ENCODE peak calls at places on chromosomes 1 and 21, in four cellular contexts. One of them, this sample, is unnamed.

GRCh38 chr1:88983791-88984552 is 8.5 kb downstream of the KYAT3 start:
- DNase-seq in cardiac muscle cell: peak; percentile 51
- DNase-seq in dorsolateral prefrontal cortex: no peak
- DNase-seq in CD8-positive, alpha-beta T cell: no peak
- DNase-seq in this sample: no peak

GRCh38 chr1:240613353-240614142 is 1.6 kb upstream of the GREM2 start:
- DNase-seq in cardiac muscle cell: no peak
- DNase-seq in dorsolateral prefrontal cortex: no peak
- DNase-seq in CD8-positive, alpha-beta T cell: no peak
- DNase-seq in this sample: no peak

GRCh38 chr1:111157425-111157824 is 17.4 kb downstream of the CEPT1 start:
- DNase-seq in dorsolateral prefrontal cortex: no peak
- DNase-seq in CD8-positive, alpha-beta T cell: no peak
- DNase-seq in cardiac muscle cell: no peak
- DNase-seq in this sample: no peak

GRCh38 chr21:20999567-21000169 is 1.5 kb downstream of the NCAM2 start:
- DNase-seq in dorsolateral prefrontal cortex: no peak
- DNase-seq in cardiac muscle cell: peak; percentile 65
- DNase-seq in CD8-positive, alpha-beta T cell: no peak
- DNase-seq in this sample: no peak

GRCh38 chr1:42317308-42317707 is 17.7 kb downstream of the FOXJ3 start:
- DNase-seq in dorsolateral prefrontal cortex: no peak
- DNase-seq in CD8-positive, alpha-beta T cell: no peak
- DNase-seq in cardiac muscle cell: no peak
- DNase-seq in this sample: no peak

GRCh38 chr1:80731241-80731894 is 1069.4 kb upstream of the ADGRL2 start:
- DNase-seq in dorsolateral prefrontal cortex: no peak
- DNase-seq in CD8-positive, alpha-beta T cell: no peak
- DNase-seq in cardiac muscle cell: no peak
- DNase-seq in this sample: no peak

GRCh38 chr1:212293579-212293978 is 8.4 kb downstream of the PPP2R5A start:
- DNase-seq in dorsolateral prefrontal cortex: no peak
- DNase-seq in CD8-positive, alpha-beta T cell: no peak
- DNase-seq in cardiac muscle cell: peak; percentile 11
- DNase-seq in this sample: no peak

GRCh38 chr21:46011267-46011967 is 29.8 kb downstream of the COL6A1 start:
- DNase-seq in cardiac muscle cell: no peak
- DNase-seq in CD8-positive, alpha-beta T cell: no peak
- DNase-seq in dorsolateral prefrontal cortex: no peak
- DNase-seq in this sample: no peak

GRCh38 chr1:7528386-7529031 is 242.6 kb upstream of the VAMP3 start:
- DNase-seq in CD8-positive, alpha-beta T cell: no peak
- DNase-seq in cardiac muscle cell: no peak
- DNase-seq in dorsolateral prefrontal cortex: no peak
- DNase-seq in this sample: no peak

GRCh38 chr1:199102239-199102638 is 463.4 kb downstream of the PTPRC start:
- DNase-seq in dorsolateral prefrontal cortex: no peak
- DNase-seq in CD8-positive, alpha-beta T cell: no peak
- DNase-seq in cardiac muscle cell: no peak
- DNase-seq in this sample: no peak

GRCh38 chr1:67019600-67020136 is 34.3 kb downstream of the SLC35D1 start:
- DNase-seq in cardiac muscle cell: peak; percentile 37
- DNase-seq in CD8-positive, alpha-beta T cell: no peak
- DNase-seq in dorsolateral prefrontal cortex: no peak
- DNase-seq in this sample: no peak

GRCh38 chr1:111971396-111971795 is 18.1 kb downstream of the KCND3 start:
- DNase-seq in CD8-positive, alpha-beta T cell: no peak
- DNase-seq in dorsolateral prefrontal cortex: no peak
- DNase-seq in cardiac muscle cell: no peak
- DNase-seq in this sample: no peak

DNA sequence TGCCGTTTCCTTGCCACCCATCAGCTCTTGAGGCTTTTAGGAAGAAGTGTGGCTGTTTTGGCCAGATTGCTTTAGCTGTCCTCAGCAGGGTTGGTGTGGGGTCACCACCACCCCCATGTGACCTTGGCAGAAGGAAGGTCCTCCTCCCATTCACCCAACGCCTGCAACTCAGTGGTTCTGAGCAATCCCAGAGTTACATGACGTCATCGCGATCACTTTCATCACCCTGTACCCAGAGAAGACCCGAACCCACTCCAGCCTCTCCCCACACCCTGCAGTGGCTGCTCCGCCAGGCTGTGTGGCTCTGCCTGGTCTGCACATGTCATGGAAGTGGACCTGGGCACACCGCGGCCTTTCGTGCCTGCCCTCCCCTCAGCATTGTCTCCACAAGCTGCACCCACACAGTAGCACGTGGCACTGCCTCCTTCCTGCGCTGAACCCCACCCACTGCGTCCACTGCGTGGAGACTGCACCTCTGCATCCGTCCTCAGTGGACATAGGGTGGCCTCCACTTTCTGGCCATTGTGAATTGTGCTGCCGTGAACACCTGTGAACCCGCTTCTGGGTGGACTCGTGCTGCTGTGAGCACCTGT is 16.5 kb downstream of the FAAP20 start:
- DNase-seq in dorsolateral prefrontal cortex: no peak
- DNase-seq in cardiac muscle cell: no peak
- DNase-seq in CD8-positive, alpha-beta T cell: no peak
- DNase-seq in this sample: no peak
- H3K4me3 ChIP-seq in dorsolateral prefrontal cortex: no peak overlapping the region
- H3K4me3 ChIP-seq in cardiac muscle cell: no peak overlapping the region
- H3K4me3 ChIP-seq in CD8-positive, alpha-beta T cell: no peak overlapping the region
- H3K4me3 ChIP-seq in this sample: no peak overlapping the region

GRCh38 chr1:163171826-163172225 is 30.9 kb downstream of the RGS5 start:
- DNase-seq in dorsolateral prefrontal cortex: no peak
- DNase-seq in CD8-positive, alpha-beta T cell: no peak
- DNase-seq in cardiac muscle cell: no peak
- DNase-seq in this sample: no peak

GRCh38 chr1:163170331-163170730 is 32.4 kb downstream of the RGS5 start:
- DNase-seq in CD8-positive, alpha-beta T cell: no peak
- DNase-seq in dorsolateral prefrontal cortex: no peak
- DNase-seq in cardiac muscle cell: no peak
- DNase-seq in this sample: no peak

GRCh38 chr1:163169553-163169952 is 33.2 kb downstream of the RGS5 start:
- DNase-seq in dorsolateral prefrontal cortex: no peak
- DNase-seq in cardiac muscle cell: no peak
- DNase-seq in CD8-positive, alpha-beta T cell: no peak
- DNase-seq in this sample: no peak

GRCh38 chr1:163172596-163172995 is 30.1 kb downstream of the RGS5 start:
- DNase-seq in CD8-positive, alpha-beta T cell: no peak
- DNase-seq in dorsolateral prefrontal cortex: no peak
- DNase-seq in cardiac muscle cell: no peak
- DNase-seq in this sample: no peak

GRCh38 chr1:163170975-163171676 is 31.6 kb downstream of the RGS5 start:
- DNase-seq in CD8-positive, alpha-beta T cell: no peak
- DNase-seq in dorsolateral prefrontal cortex: no peak
- DNase-seq in cardiac muscle cell: no peak
- DNase-seq in this sample: no peak
- TF ChIP-seq CTCF in CD8-positive, alpha-beta T cell: no peak
- TF ChIP-seq CTCF in dorsolateral prefrontal cortex: peak; percentile 34
- TF ChIP-seq CTCF in cardiac muscle cell: peak; percentile 58
- TF ChIP-seq CTCF in this sample: peak; percentile 60

DNA sequence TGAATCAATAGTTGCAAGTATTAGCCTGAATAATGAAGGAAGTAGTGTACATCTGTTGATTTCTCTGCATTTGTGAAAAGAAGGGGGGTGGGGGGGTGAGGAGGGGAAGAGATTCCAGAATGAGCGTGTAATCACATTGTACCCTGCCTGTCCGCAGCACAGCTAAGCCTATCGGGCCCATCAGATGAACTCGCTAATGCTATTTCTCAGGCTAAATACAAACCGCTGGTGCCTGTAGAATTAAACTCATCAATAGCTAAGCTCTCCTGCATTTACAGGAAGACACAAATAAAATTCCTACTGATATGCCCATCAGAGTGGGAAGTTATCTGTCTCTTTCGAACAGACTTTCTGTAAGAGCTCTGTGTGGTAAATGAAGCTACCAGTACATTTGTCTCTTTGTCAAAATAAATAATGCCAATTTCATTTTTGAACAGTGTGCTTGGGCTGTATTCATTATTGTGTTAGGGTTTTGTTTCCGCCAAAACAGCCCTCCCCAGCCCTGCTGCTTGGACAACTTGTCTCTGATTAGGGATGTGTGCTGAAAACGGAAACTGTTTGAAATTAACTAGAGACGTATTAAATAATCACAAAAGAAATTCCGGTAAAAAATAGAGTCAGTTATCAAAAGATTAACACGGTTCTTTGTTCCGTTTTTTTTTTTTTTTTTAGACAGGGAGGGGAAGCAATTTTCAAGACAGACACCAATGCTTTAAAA is 305.4 kb downstream of the TTLL7 start:
- DNase-seq in dorsolateral prefrontal cortex: no peak
- DNase-seq in cardiac muscle cell: peak; percentile 37
- DNase-seq in CD8-positive, alpha-beta T cell: no peak
- DNase-seq in this sample: no peak
- H3K4me3 ChIP-seq in dorsolateral prefrontal cortex: peak overlapping the region; percentile 53
- H3K4me3 ChIP-seq in cardiac muscle cell: peak overlapping the region; percentile 3
- H3K4me3 ChIP-seq in CD8-positive, alpha-beta T cell: no peak overlapping the region
- H3K4me3 ChIP-seq in this sample: no peak overlapping the region

GRCh38 chr1:222865718-222866117 is 50.9 kb downstream of the DISP1 start:
- DNase-seq in CD8-positive, alpha-beta T cell: no peak
- DNase-seq in cardiac muscle cell: no peak
- DNase-seq in dorsolateral prefrontal cortex: no peak
- DNase-seq in this sample: no peak
- TF ChIP-seq CTCF in CD8-positive, alpha-beta T cell: no peak
- TF ChIP-seq CTCF in cardiac muscle cell: no peak
- TF ChIP-seq CTCF in dorsolateral prefrontal cortex: no peak
- TF ChIP-seq CTCF in this sample: no peak

GRCh38 chr21:34129039-34129891 is 55.9 kb downstream of the MRPS6 start:
- DNase-seq in dorsolateral prefrontal cortex: no peak
- DNase-seq in CD8-positive, alpha-beta T cell: peak; percentile 32
- DNase-seq in cardiac muscle cell: peak; percentile 81
- DNase-seq in this sample: no peak
- H3K4me3 ChIP-seq in dorsolateral prefrontal cortex: peak overlapping the region; percentile 29
- H3K4me3 ChIP-seq in CD8-positive, alpha-beta T cell: peak overlapping the region; percentile 25
- H3K4me3 ChIP-seq in cardiac muscle cell: no peak overlapping the region
- H3K4me3 ChIP-seq in this sample: no peak overlapping the region

GRCh38 chr21:26842976-26843911 is 2.0 kb downstream of the ADAMTS1 start:
- DNase-seq in CD8-positive, alpha-beta T cell: no peak
- DNase-seq in cardiac muscle cell: peak; percentile 83
- DNase-seq in dorsolateral prefrontal cortex: peak; percentile 88
- DNase-seq in this sample: no peak
- TF ChIP-seq CTCF in CD8-positive, alpha-beta T cell: no peak
- TF ChIP-seq CTCF in cardiac muscle cell: peak; percentile 33
- TF ChIP-seq CTCF in dorsolateral prefrontal cortex: no peak
- TF ChIP-seq CTCF in this sample: no peak

GRCh38 chr1:226945106-226945857 is 5.2 kb downstream of the COQ8A start:
- DNase-seq in dorsolateral prefrontal cortex: no peak
- DNase-seq in CD8-positive, alpha-beta T cell: no peak
- DNase-seq in cardiac muscle cell: no peak
- DNase-seq in this sample: peak; percentile 90

GRCh38 chr1:226948051-226948450 is 8.0 kb downstream of the COQ8A start:
- DNase-seq in CD8-positive, alpha-beta T cell: no peak
- DNase-seq in dorsolateral prefrontal cortex: no peak
- DNase-seq in cardiac muscle cell: no peak
- DNase-seq in this sample: no peak

GRCh38 chr1:226946841-226947240 is 6.7 kb downstream of the COQ8A start:
- DNase-seq in cardiac muscle cell: no peak
- DNase-seq in dorsolateral prefrontal cortex: no peak
- DNase-seq in CD8-positive, alpha-beta T cell: no peak
- DNase-seq in this sample: no peak

GRCh38 chr1:226945858-226946245 is 5.8 kb downstream of the COQ8A start:
- DNase-seq in cardiac muscle cell: no peak
- DNase-seq in dorsolateral prefrontal cortex: no peak
- DNase-seq in CD8-positive, alpha-beta T cell: no peak
- DNase-seq in this sample: no peak

DNA sequence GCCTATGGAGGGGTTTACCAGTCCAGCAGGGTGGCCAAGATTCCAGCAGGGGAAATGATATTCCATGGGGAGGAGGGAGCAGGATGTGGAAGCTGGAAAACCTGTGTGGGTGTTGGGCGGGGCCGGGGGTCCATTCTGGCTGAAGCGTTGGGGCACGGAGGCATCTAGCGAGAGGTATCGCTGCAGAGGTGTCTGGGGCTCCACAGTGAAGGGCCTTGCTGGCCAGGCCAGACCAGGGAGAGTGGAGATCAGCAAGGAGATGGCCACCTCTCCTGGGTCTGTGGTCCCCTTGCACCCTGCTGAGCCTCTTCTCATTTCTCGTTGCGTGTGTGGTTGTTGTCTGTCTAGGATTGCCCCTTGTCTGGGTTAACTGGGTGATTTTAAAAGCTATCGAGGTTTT is 6.2 kb downstream of the COQ8A start:
- DNase-seq in CD8-positive, alpha-beta T cell: no peak
- DNase-seq in cardiac muscle cell: no peak
- DNase-seq in dorsolateral prefrontal cortex: no peak
- DNase-seq in this sample: no peak
- H3K4me3 ChIP-seq in CD8-positive, alpha-beta T cell: no peak overlapping the region
- H3K4me3 ChIP-seq in cardiac muscle cell: no peak overlapping the region
- H3K4me3 ChIP-seq in dorsolateral prefrontal cortex: no peak overlapping the region
- H3K4me3 ChIP-seq in this sample: no peak overlapping the region

DNA sequence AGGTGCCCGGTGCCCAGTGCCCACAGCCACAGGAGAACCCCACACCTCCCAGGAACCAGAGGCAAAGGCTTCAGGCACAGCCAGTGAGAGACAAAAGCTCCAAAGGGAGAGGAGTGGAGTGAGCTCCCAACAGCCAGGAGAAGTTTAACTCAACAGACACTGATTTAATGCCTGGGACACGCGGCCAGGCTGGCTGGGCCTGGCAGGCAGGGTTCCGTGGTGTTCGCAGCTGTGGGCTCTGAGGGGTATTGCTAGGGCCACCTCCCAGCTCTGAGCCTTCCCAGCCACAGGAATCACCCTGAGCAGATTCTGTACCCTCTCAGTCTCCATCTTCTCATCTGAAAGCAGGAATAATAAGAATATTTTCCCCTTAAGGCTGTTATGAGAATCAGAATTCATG is 222.5 kb downstream of the NPHP4 start:
- DNase-seq in CD8-positive, alpha-beta T cell: no peak
- DNase-seq in dorsolateral prefrontal cortex: no peak
- DNase-seq in cardiac muscle cell: no peak
- DNase-seq in this sample: no peak
- TF ChIP-seq CTCF in CD8-positive, alpha-beta T cell: no peak
- TF ChIP-seq CTCF in dorsolateral prefrontal cortex: no peak
- TF ChIP-seq CTCF in cardiac muscle cell: no peak
- TF ChIP-seq CTCF in this sample: no peak

This sample was measured in Caco-2.